ENCODE peak calls at places on chromosomes 6 and 20, in eight cellular contexts. V is aorta, R is cardiac muscle cell, G is A673, B is fibroblast of lung, L is pancreas, S is PC-9, Q is psoas muscle. Z is an unnamed sample.

GRCh38 chr6:118562959-118563358 is 14.9 kb downstream of the PLN start:
- DNase-seq in V (no peak), R (no peak), G (no peak), B (peak), L (no peak), S (no peak), Q (no peak), Z (no peak)

GRCh38 chr6:7899046-7899888 is 11.3 kb downstream of the TXNDC5 start:
- DNase-seq in V (no peak), R (no peak), G (no peak), B (no peak), L (no peak), S (no peak), Q (no peak), Z (no peak)

GRCh38 chr20:50194831-50195523 is 4.3 kb downstream of the CEBPB start:
- DNase-seq in V (peak), R (peak), G (no peak), B (no peak), L (no peak), S (no peak), Q (peak), Z (no peak)

GRCh38 chr6:163876391-163876790 is 461.9 kb downstream of the QKI start:
- DNase-seq in V (no peak), R (peak), G (no peak), B (peak), L (no peak), S (no peak), Q (no peak), Z (no peak)

GRCh38 chr20:47061549-47061948 is 166.9 kb downstream of the EYA2 start:
- DNase-seq in V (no peak), R (no peak), G (no peak), B (no peak), L (no peak), S (no peak), Q (no peak), Z (no peak)

GRCh38 chr6:128412680-128413079 is 107.7 kb downstream of the PTPRK start:
- DNase-seq in V (no peak), R (no peak), G (peak), B (peak), L (no peak), S (no peak), Q (no peak), Z (no peak)

GRCh38 chr20:3808141-3808479 is 12.0 kb downstream of the CDC25B start:
- DNase-seq in V (peak), R (peak), G (peak), B (peak), L (peak), S (peak), Q (peak), Z (peak)

GRCh38 chr20:59948828-59949720 is 8.9 kb downstream of the FAM217B start:
- DNase-seq in V (no peak), R (peak), G (peak), B (peak), L (no peak), S (peak), Q (no peak), Z (no peak)

GRCh38 chr6:82362868-82363267 is 749 bp upstream of the TPBG start:
- DNase-seq in V (no peak), R (peak), G (peak), B (peak), L (no peak), S (no peak), Q (peak), Z (no peak)

GRCh38 chr20:38173237-38174156 is 8.4 kb upstream of the TGM2 start:
- DNase-seq in V (peak), R (peak), G (no peak), B (peak), L (peak), S (peak), Q (peak), Z (no peak)

GRCh38 chr6:139346392-139346791 is 28.1 kb downstream of the CITED2 start:
- DNase-seq in V (no peak), R (no peak), G (no peak), B (no peak), L (no peak), S (no peak), Q (no peak), Z (no peak)

GRCh38 chr6:3731700-3732099 is 19.8 kb downstream of the PXDC1 start:
- DNase-seq in V (peak), R (no peak), G (no peak), B (no peak), L (peak), S (no peak), Q (no peak), Z (no peak)

GRCh38 chr6:1970151-1970561 is 275.2 kb downstream of the GMDS start:
- DNase-seq in V (no peak), R (peak), G (no peak), B (peak), L (no peak), S (no peak), Q (no peak), Z (no peak)

GRCh38 chr20:49247792-49248191 is 28.6 kb downstream of the DDX27 start:
- DNase-seq in V (no peak), R (peak), G (peak), B (no peak), L (no peak), S (no peak), Q (no peak), Z (no peak)

DNA sequence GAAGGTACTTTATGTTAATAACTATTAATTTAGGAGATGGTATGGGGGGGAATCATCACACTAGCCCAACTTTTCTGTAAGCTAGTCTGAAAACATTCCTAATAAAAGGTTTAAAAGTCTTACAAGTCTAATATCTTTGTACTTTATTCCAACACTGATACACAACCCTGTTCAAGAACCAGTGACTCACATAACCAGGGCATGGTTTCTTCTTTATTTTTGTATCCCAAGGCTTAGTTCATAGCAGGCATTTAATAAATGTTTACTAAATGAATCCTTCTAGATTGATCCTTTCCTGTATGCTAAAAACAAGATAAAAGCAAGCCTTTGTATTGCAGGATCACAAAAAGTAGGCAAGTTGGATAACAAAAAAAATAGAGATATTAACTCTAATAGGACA is 9.7 kb downstream of the PNISR start:
- DNase-seq in V (no peak), R (no peak), G (no peak), B (no peak), L (no peak), S (no peak), Q (no peak), Z (no peak)
- H3K27ac ChIP-seq in V (no peak), R (no peak), G (no peak), B (no peak), L (no peak), S (no peak), Q (peak), Z (no peak)

GRCh38 chr20:64260239-64260638 is 4.7 kb downstream of the PCMTD2 start:
- DNase-seq in V (no peak), R (no peak), G (no peak), B (no peak), L (peak), S (no peak), Q (no peak), Z (no peak)
- H3K27ac ChIP-seq in V (no peak), R (no peak), G (no peak), B (no peak), L (no peak), S (no peak), Q (no peak), Z (no peak)

GRCh38 chr6:79993911-79994309 is 10.5 kb upstream of the TTK start:
- DNase-seq in V (no peak), R (no peak), G (no peak), B (no peak), L (no peak), S (no peak), Q (no peak), Z (no peak)

GRCh38 chr6:79993012-79993910 is 11.2 kb upstream of the TTK start:
- DNase-seq in V (no peak), R (no peak), G (no peak), B (no peak), L (no peak), S (no peak), Q (no peak), Z (no peak)

GRCh38 chr6:79984261-79984660 is 20.2 kb upstream of the TTK start:
- DNase-seq in V (no peak), R (peak), G (peak), B (peak), L (no peak), S (no peak), Q (no peak), Z (no peak)

GRCh38 chr6:79985128-79985527 is 19.3 kb upstream of the TTK start:
- DNase-seq in V (no peak), R (no peak), G (peak), B (no peak), L (no peak), S (no peak), Q (no peak), Z (no peak)

GRCh38 chr6:79989641-79990040 is 14.8 kb upstream of the TTK start:
- DNase-seq in V (no peak), R (no peak), G (no peak), B (no peak), L (no peak), S (no peak), Q (no peak), Z (no peak)
- H3K27ac ChIP-seq in V (no peak), R (no peak), G (no peak), B (no peak), L (no peak), S (no peak), Q (no peak), Z (no peak)

DNA sequence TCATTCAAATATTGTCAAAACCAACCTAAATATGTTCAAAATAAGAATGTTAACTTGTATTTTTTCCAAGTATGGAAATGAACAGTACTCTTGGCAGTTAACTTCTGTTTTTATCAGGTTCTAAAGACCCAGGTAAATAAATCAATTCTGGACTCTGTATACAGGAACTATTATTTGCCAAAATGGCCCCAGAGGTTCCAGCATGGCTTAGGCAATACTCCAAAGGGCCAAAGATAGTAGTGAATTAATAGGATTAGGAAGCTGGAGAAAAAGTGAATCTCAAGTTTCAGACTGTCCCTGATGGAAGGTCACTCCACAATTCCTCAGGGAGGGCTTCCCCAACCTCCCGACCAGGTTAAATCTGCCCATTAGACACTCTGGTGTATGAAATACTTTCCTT is 6.7 kb downstream of the BACH2 start:
- DNase-seq in V (no peak), R (no peak), G (no peak), B (no peak), L (no peak), S (no peak), Q (no peak), Z (no peak)
- H3K27ac ChIP-seq in V (no peak), R (no peak), G (no peak), B (no peak), L (no peak), S (no peak), Q (peak), Z (no peak)